ENCODE peak calls at places on chromosomes 16 and 17, in ten cellular contexts. One of them, this sample, is unnamed.

GRCh38 chr17:77400445-77400870 is 259.7 kb downstream of the SEC14L1 start:
- DNase-seq in left ventricle myocardium inferior: peak
- DNase-seq in HFFc6: no peak
- DNase-seq in sigmoid colon: no peak
- DNase-seq in AG04450: no peak
- DNase-seq in progenitor cell of endocrine pancreas: no peak
- DNase-seq in K562: peak
- DNase-seq in neural crest cell: no peak
- DNase-seq in AG09309: no peak
- DNase-seq in activated B cell treated with CpG ODN at 0.5 μM for 24 hours: peak
- DNase-seq in this sample: no peak

GRCh38 chr16:77169650-77170236 is 21.2 kb upstream of the MON1B start:
- DNase-seq in left ventricle myocardium inferior: no peak
- DNase-seq in HFFc6: no peak
- DNase-seq in sigmoid colon: no peak
- DNase-seq in AG04450: no peak
- DNase-seq in progenitor cell of endocrine pancreas: peak
- DNase-seq in K562: peak
- DNase-seq in neural crest cell: peak
- DNase-seq in AG09309: no peak
- DNase-seq in activated B cell treated with CpG ODN at 0.5 μM for 24 hours: no peak
- DNase-seq in this sample: no peak

GRCh38 chr16:2884041-2884451 is 1.0 kb downstream of the FLYWCH2 start:
- DNase-seq in left ventricle myocardium inferior: no peak
- DNase-seq in HFFc6: no peak
- DNase-seq in sigmoid colon: no peak
- DNase-seq in AG04450: no peak
- DNase-seq in progenitor cell of endocrine pancreas: no peak
- DNase-seq in K562: no peak
- DNase-seq in neural crest cell: no peak
- DNase-seq in AG09309: no peak
- DNase-seq in activated B cell treated with CpG ODN at 0.5 μM for 24 hours: no peak
- DNase-seq in this sample: no peak

GRCh38 chr16:9311303-9311954 is 220.0 kb downstream of the HAPSTR1 start:
- DNase-seq in left ventricle myocardium inferior: no peak
- DNase-seq in HFFc6: no peak
- DNase-seq in sigmoid colon: no peak
- DNase-seq in AG04450: no peak
- DNase-seq in progenitor cell of endocrine pancreas: no peak
- DNase-seq in K562: no peak
- DNase-seq in neural crest cell: no peak
- DNase-seq in AG09309: no peak
- DNase-seq in activated B cell treated with CpG ODN at 0.5 μM for 24 hours: no peak
- DNase-seq in this sample: no peak

GRCh38 chr17:81444610-81445339 is 49.5 kb downstream of the BAHCC1 start:
- DNase-seq in left ventricle myocardium inferior: no peak
- DNase-seq in HFFc6: no peak
- DNase-seq in sigmoid colon: no peak
- DNase-seq in AG04450: no peak
- DNase-seq in progenitor cell of endocrine pancreas: no peak
- DNase-seq in K562: no peak
- DNase-seq in neural crest cell: no peak
- DNase-seq in AG09309: no peak
- DNase-seq in activated B cell treated with CpG ODN at 0.5 μM for 24 hours: no peak
- DNase-seq in this sample: no peak

GRCh38 chr17:75078097-75079022 is 9.4 kb upstream of the SLC16A5 start:
- DNase-seq in left ventricle myocardium inferior: no peak
- DNase-seq in HFFc6: peak
- DNase-seq in sigmoid colon: no peak
- DNase-seq in AG04450: peak
- DNase-seq in progenitor cell of endocrine pancreas: no peak
- DNase-seq in K562: no peak
- DNase-seq in neural crest cell: no peak
- DNase-seq in AG09309: no peak
- DNase-seq in activated B cell treated with CpG ODN at 0.5 μM for 24 hours: peak
- DNase-seq in this sample: no peak

GRCh38 chr16:19559242-19559910 is 3.9 kb downstream of the VPS35L start:
- DNase-seq in left ventricle myocardium inferior: no peak
- DNase-seq in HFFc6: peak
- DNase-seq in sigmoid colon: no peak
- DNase-seq in AG04450: peak
- DNase-seq in progenitor cell of endocrine pancreas: no peak
- DNase-seq in K562: peak
- DNase-seq in neural crest cell: peak
- DNase-seq in AG09309: peak
- DNase-seq in activated B cell treated with CpG ODN at 0.5 μM for 24 hours: no peak
- DNase-seq in this sample: no peak

GRCh38 chr16:57471852-57472664 is 9.6 kb downstream of the POLR2C start:
- DNase-seq in left ventricle myocardium inferior: no peak
- DNase-seq in HFFc6: no peak
- DNase-seq in sigmoid colon: no peak
- DNase-seq in AG04450: no peak
- DNase-seq in progenitor cell of endocrine pancreas: no peak
- DNase-seq in K562: no peak
- DNase-seq in neural crest cell: no peak
- DNase-seq in AG09309: no peak
- DNase-seq in activated B cell treated with CpG ODN at 0.5 μM for 24 hours: no peak
- DNase-seq in this sample: no peak

GRCh38 chr17:81251091-81251942 is 12.2 kb downstream of the NDUFAF8 start:
- DNase-seq in left ventricle myocardium inferior: peak
- DNase-seq in HFFc6: no peak
- DNase-seq in sigmoid colon: no peak
- DNase-seq in AG04450: no peak
- DNase-seq in progenitor cell of endocrine pancreas: no peak
- DNase-seq in K562: no peak
- DNase-seq in neural crest cell: no peak
- DNase-seq in AG09309: no peak
- DNase-seq in activated B cell treated with CpG ODN at 0.5 μM for 24 hours: no peak
- DNase-seq in this sample: no peak

GRCh38 chr16:63806794-63807506 is 1314.9 kb downstream of the CDH11 start:
- DNase-seq in left ventricle myocardium inferior: no peak
- DNase-seq in HFFc6: no peak
- DNase-seq in sigmoid colon: no peak
- DNase-seq in AG04450: no peak
- DNase-seq in progenitor cell of endocrine pancreas: no peak
- DNase-seq in K562: no peak
- DNase-seq in neural crest cell: no peak
- DNase-seq in AG09309: no peak
- DNase-seq in activated B cell treated with CpG ODN at 0.5 μM for 24 hours: no peak
- DNase-seq in this sample: no peak

GRCh38 chr16:30893744-30894539 is at the start of gene BCL7C:
- DNase-seq in left ventricle myocardium inferior: peak
- DNase-seq in HFFc6: peak
- DNase-seq in sigmoid colon: peak
- DNase-seq in AG04450: no peak
- DNase-seq in progenitor cell of endocrine pancreas: peak
- DNase-seq in K562: peak
- DNase-seq in neural crest cell: peak
- DNase-seq in AG09309: peak
- DNase-seq in activated B cell treated with CpG ODN at 0.5 μM for 24 hours: peak
- DNase-seq in this sample: peak
- TF ChIP-seq CTCF in left ventricle myocardium inferior: peak
- TF ChIP-seq CTCF in HFFc6: peak
- TF ChIP-seq CTCF in sigmoid colon: peak
- TF ChIP-seq CTCF in AG04450: peak
- TF ChIP-seq CTCF in progenitor cell of endocrine pancreas: peak
- TF ChIP-seq CTCF in K562: peak
- TF ChIP-seq CTCF in neural crest cell: peak
- TF ChIP-seq CTCF in AG09309: peak
- TF ChIP-seq CTCF in activated B cell treated with CpG ODN at 0.5 μM for 24 hours: no peak
- TF ChIP-seq CTCF in this sample: peak

DNA sequence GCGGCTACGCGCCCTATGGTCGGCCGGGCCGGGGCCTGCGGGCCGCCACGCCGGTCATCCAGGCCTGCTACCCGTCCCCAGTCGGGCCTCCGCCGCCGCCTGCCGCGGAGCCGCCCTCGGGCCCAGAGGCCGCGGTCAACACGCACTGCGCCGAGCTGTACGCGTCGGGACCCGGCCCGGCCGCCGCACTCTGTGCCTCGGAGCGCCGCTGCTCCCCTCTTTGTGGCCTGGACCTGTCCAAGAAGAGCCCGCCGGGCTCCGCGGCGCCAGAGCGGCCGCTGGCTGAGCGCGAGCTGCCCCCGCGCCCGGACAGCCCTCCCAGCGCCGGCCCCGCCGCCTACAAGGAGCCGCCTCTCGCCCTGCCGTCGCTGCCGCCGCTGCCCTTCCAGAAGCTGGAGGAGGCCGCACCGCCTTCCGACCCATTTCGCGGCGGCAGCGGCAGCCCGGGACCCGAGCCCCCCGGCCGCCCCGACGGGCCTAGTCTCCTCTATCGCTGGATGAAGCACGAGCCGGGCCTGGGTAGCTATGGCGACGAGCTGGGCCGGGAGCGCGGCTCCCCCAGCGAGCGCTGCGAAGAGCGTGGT is 2.3 kb downstream of the HIC1 start:
- DNase-seq in left ventricle myocardium inferior: no peak
- DNase-seq in HFFc6: no peak
- DNase-seq in sigmoid colon: no peak
- DNase-seq in AG04450: no peak
- DNase-seq in progenitor cell of endocrine pancreas: no peak
- DNase-seq in K562: no peak
- DNase-seq in neural crest cell: peak
- DNase-seq in AG09309: no peak
- DNase-seq in activated B cell treated with CpG ODN at 0.5 μM for 24 hours: peak
- DNase-seq in this sample: no peak
- TF ChIP-seq CTCF in left ventricle myocardium inferior: no peak
- TF ChIP-seq CTCF in HFFc6: no peak
- TF ChIP-seq CTCF in sigmoid colon: no peak
- TF ChIP-seq CTCF in AG04450: no peak
- TF ChIP-seq CTCF in progenitor cell of endocrine pancreas: no peak
- TF ChIP-seq CTCF in K562: no peak
- TF ChIP-seq CTCF in neural crest cell: no peak
- TF ChIP-seq CTCF in AG09309: no peak
- TF ChIP-seq CTCF in activated B cell treated with CpG ODN at 0.5 μM for 24 hours: no peak
- TF ChIP-seq CTCF in this sample: no peak

GRCh38 chr17:38886643-38887010 is 16.8 kb downstream of the LASP1 start:
- DNase-seq in left ventricle myocardium inferior: no peak
- DNase-seq in HFFc6: no peak
- DNase-seq in sigmoid colon: no peak
- DNase-seq in AG04450: no peak
- DNase-seq in progenitor cell of endocrine pancreas: no peak
- DNase-seq in K562: no peak
- DNase-seq in neural crest cell: no peak
- DNase-seq in AG09309: no peak
- DNase-seq in activated B cell treated with CpG ODN at 0.5 μM for 24 hours: no peak
- DNase-seq in this sample: no peak
- TF ChIP-seq CTCF in left ventricle myocardium inferior: no peak
- TF ChIP-seq CTCF in HFFc6: no peak
- TF ChIP-seq CTCF in sigmoid colon: no peak
- TF ChIP-seq CTCF in AG04450: no peak
- TF ChIP-seq CTCF in progenitor cell of endocrine pancreas: no peak
- TF ChIP-seq CTCF in K562: no peak
- TF ChIP-seq CTCF in neural crest cell: no peak
- TF ChIP-seq CTCF in AG09309: no peak
- TF ChIP-seq CTCF in activated B cell treated with CpG ODN at 0.5 μM for 24 hours: no peak
- TF ChIP-seq CTCF in this sample: no peak

GRCh38 chr17:15999974-16000827 is 577 bp downstream of the TTC19 start:
- DNase-seq in left ventricle myocardium inferior: peak
- DNase-seq in HFFc6: peak
- DNase-seq in sigmoid colon: peak
- DNase-seq in AG04450: no peak
- DNase-seq in progenitor cell of endocrine pancreas: no peak
- DNase-seq in K562: no peak
- DNase-seq in neural crest cell: no peak
- DNase-seq in AG09309: no peak
- DNase-seq in activated B cell treated with CpG ODN at 0.5 μM for 24 hours: no peak
- DNase-seq in this sample: no peak

GRCh38 chr17:16001498-16001897 is 1.9 kb downstream of the TTC19 start:
- DNase-seq in left ventricle myocardium inferior: no peak
- DNase-seq in HFFc6: no peak
- DNase-seq in sigmoid colon: no peak
- DNase-seq in AG04450: no peak
- DNase-seq in progenitor cell of endocrine pancreas: no peak
- DNase-seq in K562: no peak
- DNase-seq in neural crest cell: no peak
- DNase-seq in AG09309: no peak
- DNase-seq in activated B cell treated with CpG ODN at 0.5 μM for 24 hours: no peak
- DNase-seq in this sample: no peak

GRCh38 chr17:15998031-15998574 is 1.4 kb downstream of the ZSWIM7 start:
- DNase-seq in left ventricle myocardium inferior: no peak
- DNase-seq in HFFc6: no peak
- DNase-seq in sigmoid colon: no peak
- DNase-seq in AG04450: no peak
- DNase-seq in progenitor cell of endocrine pancreas: no peak
- DNase-seq in K562: no peak
- DNase-seq in neural crest cell: no peak
- DNase-seq in AG09309: no peak
- DNase-seq in activated B cell treated with CpG ODN at 0.5 μM for 24 hours: no peak
- DNase-seq in this sample: no peak

GRCh38 chr17:15996322-15996721 is 3.2 kb downstream of the ZSWIM7 start:
- DNase-seq in left ventricle myocardium inferior: no peak
- DNase-seq in HFFc6: no peak
- DNase-seq in sigmoid colon: no peak
- DNase-seq in AG04450: no peak
- DNase-seq in progenitor cell of endocrine pancreas: no peak
- DNase-seq in K562: no peak
- DNase-seq in neural crest cell: no peak
- DNase-seq in AG09309: no peak
- DNase-seq in activated B cell treated with CpG ODN at 0.5 μM for 24 hours: no peak
- DNase-seq in this sample: no peak

GRCh38 chr17:15999141-15999973 is at the start of the genes TTC19 and ZSWIM7:
- DNase-seq in left ventricle myocardium inferior: peak
- DNase-seq in HFFc6: peak
- DNase-seq in sigmoid colon: peak
- DNase-seq in AG04450: peak
- DNase-seq in progenitor cell of endocrine pancreas: peak
- DNase-seq in K562: peak
- DNase-seq in neural crest cell: peak
- DNase-seq in AG09309: peak
- DNase-seq in activated B cell treated with CpG ODN at 0.5 μM for 24 hours: peak
- DNase-seq in this sample: peak
- TF ChIP-seq CTCF in left ventricle myocardium inferior: peak
- TF ChIP-seq CTCF in HFFc6: peak
- TF ChIP-seq CTCF in sigmoid colon: no peak
- TF ChIP-seq CTCF in AG04450: no peak
- TF ChIP-seq CTCF in progenitor cell of endocrine pancreas: no peak
- TF ChIP-seq CTCF in K562: no peak
- TF ChIP-seq CTCF in neural crest cell: no peak
- TF ChIP-seq CTCF in AG09309: no peak
- TF ChIP-seq CTCF in activated B cell treated with CpG ODN at 0.5 μM for 24 hours: no peak
- TF ChIP-seq CTCF in this sample: no peak

GRCh38 chr17:43534909-43535308 is 11.2 kb downstream of the ETV4 start:
- DNase-seq in left ventricle myocardium inferior: no peak
- DNase-seq in HFFc6: no peak
- DNase-seq in sigmoid colon: no peak
- DNase-seq in AG04450: no peak
- DNase-seq in progenitor cell of endocrine pancreas: no peak
- DNase-seq in K562: no peak
- DNase-seq in neural crest cell: no peak
- DNase-seq in AG09309: no peak
- DNase-seq in activated B cell treated with CpG ODN at 0.5 μM for 24 hours: no peak
- DNase-seq in this sample: no peak
- TF ChIP-seq CTCF in left ventricle myocardium inferior: no peak
- TF ChIP-seq CTCF in HFFc6: no peak
- TF ChIP-seq CTCF in sigmoid colon: no peak
- TF ChIP-seq CTCF in AG04450: no peak
- TF ChIP-seq CTCF in progenitor cell of endocrine pancreas: no peak
- TF ChIP-seq CTCF in K562: no peak
- TF ChIP-seq CTCF in neural crest cell: no peak
- TF ChIP-seq CTCF in AG09309: no peak
- TF ChIP-seq CTCF in activated B cell treated with CpG ODN at 0.5 μM for 24 hours: no peak
- TF ChIP-seq CTCF in this sample: no peak